ENCODE peak calls at places on chromosomes 11 and 22, in four cellular contexts. O, P, A and B are unnamed samples.

GRCh38 chr22:42437488-42438292 is 5.5 kb upstream of the NFAM1 start:
- DNase-seq in O (peak; percentile 82), P (peak; percentile 72), A (no peak), B (peak; percentile 56)

GRCh38 chr11:44564198-44564597 is 1.3 kb upstream of the CD82 start:
- DNase-seq in O (no peak), P (no peak), A (peak; percentile 64), B (no peak)

GRCh38 chr22:26610072-26610958 is 7.5 kb downstream of the CRYBB1 start:
- DNase-seq in O (no peak), P (no peak), A (peak; percentile 25), B (no peak)

GRCh38 chr11:71565263-71565662 is at the start of gene KRTAP5-10:
- DNase-seq in O (no peak), P (no peak), A (no peak), B (no peak)

GRCh38 chr11:98411777-98412176 is 609.0 kb upstream of the CNTN5 start:
- DNase-seq in O (no peak), P (no peak), A (no peak), B (no peak)

GRCh38 chr11:128305588-128305987 is 281.8 kb downstream of the ETS1 start:
- DNase-seq in O (no peak), P (no peak), A (no peak), B (no peak)

GRCh38 chr11:57513911-57514537 is 1.5 kb downstream of the SLC43A1 start:
- DNase-seq in O (peak; percentile 46), P (peak; percentile 20), A (no peak), B (peak; percentile 91)

GRCh38 chr11:117657801-117658200 is 139.2 kb downstream of the DSCAML1 start:
- DNase-seq in O (no peak), P (no peak), A (no peak), B (no peak)

DNA sequence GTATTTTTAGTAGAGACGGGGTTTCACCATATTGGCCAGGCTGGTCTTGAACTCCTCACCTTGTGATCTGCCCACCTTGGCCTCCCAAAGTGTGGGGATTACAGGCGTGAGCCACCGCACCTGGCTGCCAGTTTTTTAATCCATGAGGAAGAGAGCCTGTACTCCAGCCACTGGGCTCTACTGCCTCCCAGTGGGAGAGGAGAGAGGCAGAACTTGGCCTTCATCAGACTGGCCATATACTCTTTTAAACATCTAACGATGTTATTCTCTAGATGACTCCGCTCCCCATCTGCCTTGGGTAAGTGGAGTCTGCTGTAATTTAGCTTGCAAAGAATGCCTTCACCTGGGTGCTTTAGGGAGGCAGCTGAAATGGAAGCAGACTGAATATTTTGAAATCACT is 34.6 kb downstream of the SLC6A5 start:
- DNase-seq in O (no peak), P (no peak), A (no peak), B (peak; percentile 37)
- TF ChIP-seq CTCF in O (no peak), P (no peak), A (peak; percentile 32), B (no peak)

GRCh38 chr11:47592970-47593369 is 1.2 kb downstream of the C1QTNF4 start:
- DNase-seq in O (no peak), P (no peak), A (no peak), B (no peak)
- H3K4me3 ChIP-seq in O (no peak overlapping the region), P (no peak overlapping the region), A (no peak overlapping the region), B (no peak overlapping the region)

GRCh38 chr11:3867209-3868071 is 12.0 kb downstream of the STIM1 start:
- DNase-seq in O (no peak), P (no peak), A (peak; percentile 69), B (no peak)

GRCh38 chr11:3861698-3862097 is 6.2 kb downstream of the STIM1 start:
- DNase-seq in O (no peak), P (no peak), A (no peak), B (no peak)

GRCh38 chr11:3865388-3866193 is 10.1 kb downstream of the STIM1 start:
- DNase-seq in O (no peak), P (no peak), A (peak; percentile 86), B (no peak)

GRCh38 chr11:3866836-3867208 is 11.4 kb downstream of the STIM1 start:
- DNase-seq in O (no peak), P (no peak), A (no peak), B (no peak)

DNA sequence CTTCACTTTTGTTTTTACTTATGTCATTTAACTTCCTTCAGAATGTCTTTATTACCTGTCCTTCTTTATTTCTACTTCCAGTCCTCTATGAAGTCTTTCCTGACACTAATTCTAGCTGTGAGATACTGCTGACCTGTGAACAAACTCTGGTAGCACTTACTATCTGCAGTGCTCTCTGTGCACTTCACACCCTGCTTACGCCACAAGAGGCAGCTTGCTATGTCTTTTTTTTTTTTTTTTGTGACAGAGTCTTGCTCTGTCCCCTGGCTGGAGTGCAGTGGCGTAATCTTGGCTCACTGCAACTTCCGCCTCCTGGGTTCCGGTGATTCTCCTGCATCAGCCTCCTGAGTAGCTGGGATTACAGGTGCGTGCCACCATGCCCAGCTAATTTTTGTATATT is 10.7 kb downstream of the STIM1 start:
- DNase-seq in O (peak; percentile 66), P (no peak), A (peak; percentile 34), B (no peak)
- TF ChIP-seq CTCF in O (no peak), P (no peak), A (no peak), B (no peak)

GRCh38 chr11:69012092-69013008 is 696 bp downstream of the MRGPRF start:
- DNase-seq in O (no peak), P (no peak), A (no peak), B (no peak)
- H3K4me3 ChIP-seq in O (peak overlapping the region; percentile 25), P (peak overlapping the region; percentile 38), A (no peak overlapping the region), B (peak overlapping the region; percentile 14)

GRCh38 chr22:30521368-30522156 is 16.1 kb upstream of the SEC14L4 start:
- DNase-seq in O (no peak), P (no peak), A (no peak), B (no peak)
- TF ChIP-seq CTCF in O (no peak), P (no peak), A (no peak), B (no peak)

DNA sequence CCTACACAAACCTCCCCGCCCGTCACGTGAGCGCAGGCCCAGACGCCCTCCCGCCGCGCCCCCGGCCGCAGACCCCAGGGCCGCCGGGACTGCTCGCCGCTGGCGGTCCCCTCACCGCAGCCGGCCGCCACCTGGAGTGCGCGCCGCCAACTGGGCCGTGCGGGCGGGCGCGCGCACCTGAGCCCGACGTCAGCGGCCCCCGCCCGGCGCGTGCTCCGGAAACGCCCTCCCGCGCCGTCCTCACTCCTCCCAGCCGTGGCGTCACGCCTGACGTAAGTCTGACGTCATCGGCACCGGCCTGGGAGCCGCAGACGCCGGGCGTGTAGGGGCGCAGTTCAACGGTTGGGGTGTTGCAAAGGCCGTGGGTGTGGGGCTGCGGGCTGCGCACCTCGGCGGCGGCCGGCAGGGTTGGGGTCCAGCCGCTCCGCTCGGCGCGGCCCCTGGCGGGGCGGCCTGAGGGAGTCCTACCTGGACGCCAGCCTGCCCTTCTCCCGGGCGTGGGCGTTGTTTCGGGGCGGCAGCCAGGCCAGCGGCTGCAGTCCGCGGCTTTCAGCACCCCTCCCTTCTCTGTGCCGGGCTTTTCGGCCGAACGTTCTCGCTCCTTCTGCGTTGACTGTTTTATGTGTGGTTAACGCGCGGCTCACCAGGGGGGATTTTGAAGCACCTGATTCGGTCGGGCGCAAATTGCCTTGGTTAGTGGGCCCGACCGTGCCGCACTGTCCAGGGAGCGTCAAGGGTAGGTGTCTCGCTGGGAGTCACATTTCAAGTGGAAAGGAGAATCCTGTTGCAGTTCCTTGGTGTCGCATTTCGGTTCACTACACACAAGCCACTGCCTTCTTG is at the start of gene JOSD1:
- DNase-seq in O (peak; percentile 96), P (peak; percentile 96), A (peak; percentile 77), B (peak; percentile 99)
- H3K4me3 ChIP-seq in O (peak within 1 kb of the TSS; percentile 79), P (peak within 1 kb of the TSS; percentile 94), A (peak within 1 kb of the TSS; percentile 85), B (peak within 1 kb of the TSS; percentile 70)

GRCh38 chr11:6610591-6610990 is 1.4 kb downstream of the TAF10 start:
- DNase-seq in O (no peak), P (no peak), A (no peak), B (peak; percentile 81)

GRCh38 chr11:6612816-6613136 is 760 bp upstream of the TAF10 start:
- DNase-seq in O (no peak), P (peak; percentile 45), A (no peak), B (no peak)

GRCh38 chr11:6613496-6613895 is 1.5 kb upstream of the TAF10 start:
- DNase-seq in O (no peak), P (no peak), A (no peak), B (no peak)

GRCh38 chr11:6611092-6612007 is 666 bp downstream of the TAF10 start:
- DNase-seq in O (peak; percentile 42), P (no peak), A (no peak), B (no peak)

DNA sequence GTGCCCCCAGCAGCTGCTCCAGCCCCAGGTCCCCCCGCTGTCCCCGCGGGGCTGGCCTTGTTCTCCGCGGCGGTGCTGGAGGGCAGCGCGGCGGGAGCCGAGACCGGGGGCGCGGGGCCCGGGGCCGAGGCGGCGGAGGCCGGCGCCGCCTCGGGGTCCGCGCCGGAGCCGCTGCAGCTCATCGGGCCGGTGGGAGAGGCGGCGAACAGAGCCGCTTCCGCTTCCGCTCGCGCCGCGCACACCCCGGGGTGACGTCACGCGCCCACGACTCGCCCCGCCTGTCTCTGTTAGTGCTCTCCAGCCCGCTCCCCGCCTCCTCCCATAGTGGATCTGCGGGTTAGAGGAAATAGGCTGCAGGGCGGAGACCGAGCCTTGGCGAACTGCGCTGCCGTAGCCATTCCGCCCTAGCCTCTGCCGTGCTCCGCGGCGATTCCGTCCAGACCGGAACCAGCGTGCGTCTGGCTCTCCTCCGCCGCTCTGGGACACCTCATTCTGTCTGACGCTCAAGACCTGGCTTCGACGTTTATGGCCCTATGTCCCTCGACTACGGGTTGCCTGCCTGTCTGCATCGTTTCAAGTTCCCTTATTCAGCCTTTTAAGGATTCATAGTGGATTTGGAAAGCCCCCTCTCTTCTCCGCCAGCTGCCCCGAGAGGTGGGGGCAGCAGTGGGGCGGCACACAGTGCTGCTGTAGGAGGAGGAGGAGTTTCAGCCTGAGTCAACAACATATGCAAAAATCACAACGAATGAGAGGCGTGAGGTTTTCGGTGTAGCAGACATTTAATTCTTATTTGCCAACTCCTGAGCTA is at the start of gene TAF10:
- DNase-seq in O (peak; percentile 97), P (peak; percentile 96), A (peak; percentile 91), B (peak; percentile 99)
- TF ChIP-seq CTCF in O (no peak), P (peak; percentile 45), A (no peak), B (peak; percentile 12)

GRCh38 chr11:2980168-2980840 is 11.8 kb downstream of the NAP1L4 start:
- DNase-seq in O (no peak), P (no peak), A (peak; percentile 52), B (no peak)

GRCh38 chr11:2981130-2981529 is 11.0 kb downstream of the NAP1L4 start:
- DNase-seq in O (no peak), P (no peak), A (no peak), B (no peak)

GRCh38 chr11:2977113-2977512 is 15.0 kb downstream of the NAP1L4 start:
- DNase-seq in O (no peak), P (no peak), A (no peak), B (peak; percentile 26)

GRCh38 chr11:2983908-2984307 is 8.2 kb downstream of the NAP1L4 start:
- DNase-seq in O (no peak), P (no peak), A (no peak), B (no peak)

GRCh38 chr11:2982214-2982613 is 9.9 kb downstream of the NAP1L4 start:
- DNase-seq in O (no peak), P (no peak), A (no peak), B (no peak)
- H3K4me3 ChIP-seq in O (no peak overlapping the region), P (no peak overlapping the region), A (no peak overlapping the region), B (no peak overlapping the region)

DNA sequence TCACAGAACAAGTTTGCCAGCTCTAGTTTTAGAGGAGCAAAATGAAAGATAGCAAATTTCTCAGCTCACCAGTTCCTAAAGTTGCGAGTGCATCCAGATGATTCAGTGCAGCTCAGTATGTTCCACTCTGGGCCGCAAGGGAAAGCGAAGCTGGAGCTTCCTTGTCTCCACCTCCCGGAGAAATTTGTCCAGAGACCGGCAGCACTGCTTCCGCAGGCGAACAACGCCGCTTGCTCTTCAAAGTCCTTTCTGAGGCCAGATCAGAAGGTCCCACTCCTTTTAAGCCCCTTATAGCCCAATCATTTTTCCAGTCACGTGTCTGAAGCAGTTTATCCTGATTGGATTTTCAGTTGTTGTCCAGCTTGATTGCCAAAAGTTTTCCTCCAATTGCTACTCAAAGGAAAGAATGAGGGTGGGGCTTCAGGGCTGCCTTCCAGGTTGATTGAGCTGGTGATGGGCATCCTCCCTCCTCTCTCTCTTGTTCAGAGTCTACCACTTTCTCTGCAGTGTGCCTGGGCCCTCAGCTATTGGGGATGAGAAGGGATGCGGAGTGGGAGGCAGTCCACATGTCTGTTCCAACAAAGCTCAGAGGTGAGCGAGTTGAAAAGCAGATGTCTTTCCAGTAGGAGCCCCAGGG is at the start of gene ZNF280A:
- DNase-seq in O (no peak), P (peak; percentile 42), A (no peak), B (no peak)
- TF ChIP-seq CTCF in O (no peak), P (peak; percentile 24), A (no peak), B (no peak)